ENCODE peak calls at places on chromosomes 2 and 18, in five cellular contexts. Z is Panc1, D is GM23338, I is HCT116, F is stomach. T is an unnamed sample.
A peak's percentile ranks its signal among the peaks of the same experiment; 100 is the strongest.

GRCh38 chr2:42127425-42128424 is 41.4 kb upstream of the EML4 start:
- DNase-seq in Z (no peak), D (no peak), I (no peak), F (no peak), T (no peak)

GRCh38 chr18:57789105-57789504 is 14.0 kb downstream of the ATP8B1 start:
- DNase-seq in Z (no peak), D (no peak), I (peak; percentile 75), F (no peak), T (no peak)

GRCh38 chr18:21481739-21482138 is 118.8 kb downstream of the ESCO1 start:
- DNase-seq in Z (no peak), D (no peak), I (no peak), F (no peak), T (no peak)

GRCh38 chr2:127091148-127091547 is 15.8 kb downstream of the BIN1 start:
- DNase-seq in Z (no peak), D (no peak), I (no peak), F (no peak), T (no peak)

GRCh38 chr2:181058378-181059269 is 78.2 kb downstream of the UBE2E3 start:
- DNase-seq in Z (no peak), D (peak; percentile 75), I (peak; percentile 47), F (no peak), T (no peak)

GRCh38 chr2:235642446-235643107 is 148.7 kb downstream of the AGAP1 start:
- DNase-seq in Z (no peak), D (peak; percentile 34), I (no peak), F (no peak), T (no peak)

GRCh38 chr2:105635564-105635963 is 109.1 kb upstream of the NCK2 start:
- DNase-seq in Z (no peak), D (no peak), I (no peak), F (no peak), T (no peak)

GRCh38 chr2:15302154-15302553 is 259.0 kb downstream of the NBAS start:
- DNase-seq in Z (no peak), D (no peak), I (no peak), F (no peak), T (no peak)

GRCh38 chr18:12657849-12658829 is at the start of gene SPIRE1:
- DNase-seq in Z (no peak), D (peak; percentile 82), I (no peak), F (peak; percentile 76), T (no peak)

GRCh38 chr2:23526835-23527790 is 142.1 kb downstream of the KLHL29 start:
- DNase-seq in Z (no peak), D (no peak), I (no peak), F (no peak), T (no peak)

GRCh38 chr18:63025251-63025710 is 294.3 kb downstream of the BCL2 start:
- DNase-seq in Z (no peak), D (peak; percentile 82), I (no peak), F (no peak), T (no peak)

GRCh38 chr2:42937171-42937875 is 144.9 kb upstream of the HAAO start:
- DNase-seq in Z (no peak), D (no peak), I (no peak), F (no peak), T (no peak)

GRCh38 chr2:239278941-239279365 is 121.9 kb downstream of the HDAC4 start:
- DNase-seq in Z (no peak), D (no peak), I (peak; percentile 42), F (no peak), T (no peak)

GRCh38 chr2:137992039-137992646 is 27.9 kb downstream of the HNMT start:
- DNase-seq in Z (no peak), D (peak; percentile 33), I (no peak), F (no peak), T (no peak)

GRCh38 chr2:98807221-98807620 is 76.3 kb upstream of the MGAT4A start:
- DNase-seq in Z (no peak), D (no peak), I (no peak), F (no peak), T (no peak)

GRCh38 chr2:165408191-165408590 is 61.3 kb upstream of the CSRNP3 start:
- DNase-seq in Z (no peak), D (no peak), I (no peak), F (no peak), T (no peak)

GRCh38 chr18:11579916-11580315 is 29.5 kb upstream of the SLC35G4 start:
- DNase-seq in Z (no peak), D (no peak), I (no peak), F (no peak), T (no peak)

GRCh38 chr2:191376981-191377629 is 131.9 kb downstream of the MYO1B start:
- DNase-seq in Z (peak; percentile 73), D (peak; percentile 14), I (peak; percentile 80), F (peak; percentile 52), T (no peak)

GRCh38 chr2:165698621-165698946 is 95.5 kb downstream of the GALNT3 start:
- DNase-seq in Z (peak; percentile 2), D (peak; percentile 84), I (peak; percentile 19), F (peak; percentile 41), T (no peak)

GRCh38 chr2:189933911-189934399 is 128.6 kb downstream of the MSTN start:
- DNase-seq in Z (no peak), D (no peak), I (no peak), F (no peak), T (no peak)

GRCh38 chr2:31886700-31887099 is 124.1 kb downstream of the MEMO1 start:
- DNase-seq in Z (no peak), D (peak; percentile 86), I (peak; percentile 22), F (no peak), T (no peak)

GRCh38 chr2:47221956-47222355 is 66.8 kb upstream of the STPG4 start:
- DNase-seq in Z (no peak), D (no peak), I (no peak), F (no peak), T (no peak)

GRCh38 chr2:165905854-165906253 is 47.7 kb downstream of the TTC21B start:
- DNase-seq in Z (no peak), D (no peak), I (no peak), F (no peak), T (no peak)

GRCh38 chr2:239676716-239677454 is 276.1 kb upstream of the HDAC4 start:
- DNase-seq in Z (no peak), D (no peak), I (no peak), F (no peak), T (peak; percentile 91)

GRCh38 chr18:79940126-79940813 is 11.2 kb downstream of the SLC66A2 start:
- DNase-seq in Z (no peak), D (no peak), I (no peak), F (peak; percentile 8), T (no peak)

GRCh38 chr2:66790651-66791181 is 355.8 kb downstream of the MEIS1 start:
- DNase-seq in Z (no peak), D (no peak), I (no peak), F (no peak), T (no peak)

GRCh38 chr2:15094161-15094560 is 461.6 kb downstream of the LRATD1 start:
- DNase-seq in Z (no peak), D (no peak), I (no peak), F (no peak), T (no peak)

GRCh38 chr2:64111426-64111825 is 32.8 kb downstream of the PELI1 start:
- DNase-seq in Z (no peak), D (no peak), I (no peak), F (no peak), T (no peak)

GRCh38 chr2:64112016-64112415 is 32.2 kb downstream of the PELI1 start:
- DNase-seq in Z (no peak), D (no peak), I (no peak), F (no peak), T (no peak)

GRCh38 chr2:64115808-64116598 is 28.2 kb downstream of the PELI1 start:
- DNase-seq in Z (no peak), D (no peak), I (no peak), F (no peak), T (no peak)

GRCh38 chr2:64114063-64114911 is 29.9 kb downstream of the PELI1 start:
- DNase-seq in Z (no peak), D (peak; percentile 24), I (no peak), F (no peak), T (no peak)

GRCh38 chr2:64114912-64115277 is 29.3 kb downstream of the PELI1 start:
- DNase-seq in Z (no peak), D (no peak), I (no peak), F (no peak), T (no peak)
- H3K4me1 ChIP-seq in Z (peaks cover 12% of the 10 kb centered on the region), D (peaks cover 44% of the 10 kb centered on the region), I (no peaks in the 10 kb centered on the region), F (peaks cover 35% of the 10 kb centered on the region), T (peaks cover 58% of the 10 kb centered on the region)

GRCh38 chr2:197805598-197806316 is 1.4 kb downstream of the PLCL1 start:
- DNase-seq in Z (no peak), D (peak; percentile 11), I (no peak), F (no peak), T (no peak)
- TF ChIP-seq POLR2AphosphoS5 in Z (no peak), D (no peak), I (no peak), F (no peak), T (no peak)

GRCh38 chr2:218294430-218294999 is 2.2 kb upstream of the TMBIM1 start:
- DNase-seq in Z (no peak), D (no peak), I (no peak), F (peak; percentile 54), T (no peak)

GRCh38 chr2:218293715-218294429 is 1.6 kb upstream of the TMBIM1 start:
- DNase-seq in Z (no peak), D (no peak), I (no peak), F (no peak), T (no peak)

GRCh38 chr2:218296200-218296599 is 3.9 kb upstream of the TMBIM1 start:
- DNase-seq in Z (no peak), D (no peak), I (no peak), F (no peak), T (no peak)

GRCh38 chr2:218292700-218293014 is 354 bp upstream of the TMBIM1 start:
- DNase-seq in Z (no peak), D (no peak), I (no peak), F (no peak), T (no peak)

GRCh38 chr2:218295029-218295428 is 2.7 kb upstream of the TMBIM1 start:
- DNase-seq in Z (no peak), D (no peak), I (no peak), F (no peak), T (no peak)
- H3K4me1 ChIP-seq in Z (peaks cover 31% of the 10 kb centered on the region), D (peaks cover 22% of the 10 kb centered on the region), I (peaks cover 76% of the 10 kb centered on the region), F (peaks cover 52% of the 10 kb centered on the region), T (peaks cover 68% of the 10 kb centered on the region)

GRCh38 chr2:20635096-20635475 is 15.8 kb downstream of the HS1BP3 start:
- DNase-seq in Z (no peak), D (no peak), I (no peak), F (no peak), T (no peak)

GRCh38 chr2:20632446-20632990 is 18.4 kb downstream of the HS1BP3 start:
- DNase-seq in Z (no peak), D (no peak), I (no peak), F (no peak), T (no peak)

GRCh38 chr2:20633001-20633400 is 17.9 kb downstream of the HS1BP3 start:
- DNase-seq in Z (no peak), D (no peak), I (no peak), F (no peak), T (no peak)

GRCh38 chr2:20634430-20635095 is 16.3 kb downstream of the HS1BP3 start:
- DNase-seq in Z (no peak), D (no peak), I (no peak), F (no peak), T (no peak)

DNA sequence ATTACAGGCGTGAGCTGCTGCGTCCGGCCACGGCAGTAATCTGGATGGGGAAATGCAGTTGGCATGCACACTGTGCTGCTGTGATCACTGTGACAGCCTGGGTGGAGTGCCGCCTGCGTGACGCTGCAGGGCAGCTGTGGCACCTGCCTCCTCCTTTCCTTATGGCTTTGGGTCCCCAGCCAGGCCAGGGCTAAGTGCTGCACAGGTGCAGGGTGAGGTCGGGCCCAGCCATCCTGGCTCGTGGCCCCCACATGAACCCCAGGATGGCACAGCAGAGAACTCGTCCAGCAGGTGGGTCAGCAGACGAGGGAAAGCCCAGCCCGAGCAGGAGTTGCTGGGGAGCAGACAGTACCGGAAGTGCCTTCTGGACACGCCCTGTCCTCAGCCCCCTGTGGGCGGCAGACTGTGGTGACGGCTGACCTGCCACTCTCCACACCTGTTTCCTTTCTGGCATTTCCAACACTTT is 17.1 kb downstream of the HS1BP3 start:
- DNase-seq in Z (no peak), D (peak; percentile 28), I (no peak), F (peak; percentile 83), T (no peak)
- TF ChIP-seq POLR2AphosphoS5 in Z (no peak), D (no peak), I (no peak), F (peak; percentile 77), T (peak; percentile 63)